ENCODE peak calls at places on chromosomes 16 and 17, in nine cellular contexts. W is OCI-LY7, Y is H9, R is PC-9, A is IMR-90, S is hepatocyte, J is GM23248, B is neural progenitor cell, F is GM23338. I is an unnamed sample. For H3K4me1, the result is how much of the 10 kb centered on the place peaks cover.

GRCh38 chr17:74454197-74455024 is 12.0 kb upstream of the CD300A start:
- DNase-seq in A (peak), R (peak), S (peak), W (peak), Y (peak), J (peak), F (peak), B (peak), I (no peak)

GRCh38 chr16:55515110-55515509 is 6.2 kb downstream of the LPCAT2 start:
- DNase-seq in B (no peak), F (no peak), S (no peak), J (no peak), A (peak), R (no peak), Y (no peak), W (no peak), I (no peak)

GRCh38 chr17:49438439-49438861 is 23.8 kb upstream of the PHB1 start:
- DNase-seq in W (no peak), S (no peak), Y (peak), J (no peak), R (no peak), F (peak), B (peak), A (no peak), I (no peak)

GRCh38 chr16:51951668-51952298 is 595.2 kb downstream of the TOX3 start:
- DNase-seq in W (no peak), Y (peak), S (no peak), R (no peak), F (peak), B (peak), A (no peak), J (no peak), I (no peak)

GRCh38 chr17:76716146-76716833 is 5.5 kb upstream of the MXRA7 start:
- DNase-seq in B (no peak), J (peak), W (no peak), A (peak), S (peak), F (no peak), Y (no peak), R (no peak), I (no peak)

GRCh38 chr16:81797443-81797842 is 18.4 kb downstream of the PLCG2 start:
- DNase-seq in J (no peak), F (no peak), S (no peak), R (no peak), B (no peak), W (peak), A (no peak), Y (no peak), I (peak)

GRCh38 chr16:68000024-68000423 is 740 bp upstream of the DPEP2 start:
- DNase-seq in R (no peak), B (no peak), A (no peak), S (no peak), J (no peak), F (no peak), Y (no peak), W (peak), I (no peak)

GRCh38 chr16:70391881-70392481 is 45.3 kb downstream of the DDX19A start:
- DNase-seq in R (peak), J (peak), F (no peak), A (peak), Y (no peak), W (no peak), B (no peak), S (no peak), I (no peak)

GRCh38 chr17:58330997-58331814 is 2.6 kb upstream of the TSPOAP1 start:
- DNase-seq in S (no peak), Y (peak), B (no peak), R (no peak), A (no peak), F (peak), J (no peak), W (peak), I (peak)

GRCh38 chr17:29167393-29168078 is 12.7 kb downstream of the MYO18A start:
- DNase-seq in B (no peak), F (no peak), Y (no peak), R (no peak), S (no peak), J (no peak), A (no peak), W (no peak), I (no peak)

GRCh38 chr17:17029938-17030337 is 12.3 kb upstream of the MPRIP start:
- DNase-seq in F (no peak), Y (no peak), A (no peak), S (no peak), R (no peak), W (no peak), B (peak), J (no peak), I (no peak)

GRCh38 chr16:86579268-86580062 is 1.1 kb downstream of the FOXL1 start:
- DNase-seq in F (peak), S (no peak), R (no peak), B (peak), W (no peak), Y (no peak), A (no peak), J (peak), I (no peak)

GRCh38 chr16:14325502-14325901 is 254.4 kb downstream of the MRTFB start:
- DNase-seq in A (no peak), J (no peak), B (no peak), W (no peak), F (no peak), R (no peak), S (no peak), Y (no peak), I (no peak)

GRCh38 chr17:616407-616806 is 98.2 kb downstream of the VPS53 start:
- DNase-seq in B (no peak), A (no peak), R (no peak), F (no peak), W (no peak), J (no peak), S (no peak), Y (no peak), I (no peak)

GRCh38 chr17:32350662-32351418 is 883 bp downstream of the ZNF207 start:
- DNase-seq in Y (no peak), S (peak), B (peak), R (peak), J (peak), A (peak), W (peak), F (peak), I (peak)

GRCh38 chr17:42456223-42457106 is 2.2 kb upstream of the ATP6V0A1 start:
- DNase-seq in J (peak), F (no peak), S (no peak), W (peak), B (no peak), R (no peak), Y (no peak), A (peak), I (peak)

GRCh38 chr16:10578474-10579316 is 1.7 kb downstream of the EMP2 start:
- DNase-seq in J (no peak), R (peak), W (no peak), F (no peak), B (no peak), A (no peak), S (no peak), Y (no peak), I (no peak)

GRCh38 chr16:57536306-57537193 is at the start of gene CCDC102A:
- DNase-seq in S (peak), R (no peak), B (peak), F (peak), Y (peak), A (no peak), J (peak), W (peak), I (peak)

GRCh38 chr17:5516060-5516792 is 29.9 kb downstream of the MIS12 start:
- DNase-seq in Y (no peak), S (peak), J (peak), A (peak), R (peak), W (no peak), B (no peak), F (no peak), I (no peak)

GRCh38 chr17:74998783-74999182 is 11.4 kb downstream of the CDR2L start:
- DNase-seq in F (no peak), J (no peak), B (no peak), R (no peak), W (no peak), A (no peak), S (no peak), Y (no peak), I (no peak)

GRCh38 chr16:29943846-29944669 is 17.8 kb upstream of the TMEM219 start:
- DNase-seq in Y (peak), A (peak), J (peak), B (peak), S (peak), F (peak), W (no peak), R (peak), I (no peak)

GRCh38 chr16:83826146-83826913 is 18.6 kb downstream of the HSBP1 start:
- DNase-seq in B (peak), A (peak), Y (peak), J (peak), W (peak), R (peak), S (peak), F (peak), I (peak)

GRCh38 chr16:68644715-68645493 is at the start of gene CDH3:
- DNase-seq in B (peak), R (peak), F (peak), Y (peak), A (no peak), W (no peak), J (peak), S (peak), I (no peak)

GRCh38 chr16:87790278-87791023 is 24.7 kb upstream of the KLHDC4 start:
- DNase-seq in J (no peak), S (no peak), R (peak), W (no peak), Y (no peak), A (peak), F (no peak), B (no peak), I (no peak)

GRCh38 chr16:2977440-2977839 is 2.8 kb downstream of the PKMYT1 start:
- DNase-seq in Y (no peak), W (no peak), F (no peak), B (no peak), S (no peak), A (no peak), R (no peak), J (no peak), I (no peak)

GRCh38 chr16:1341495-1342388 is 8.3 kb downstream of the BAIAP3 start:
- DNase-seq in B (no peak), F (no peak), J (no peak), S (no peak), W (no peak), A (no peak), Y (no peak), R (no peak), I (no peak)

GRCh38 chr17:40499551-40500189 is 1.8 kb downstream of the TNS4 start:
- DNase-seq in S (peak), F (peak), W (no peak), R (peak), J (peak), Y (peak), A (peak), B (peak), I (no peak)

GRCh38 chr16:56793504-56793903 is 63.6 kb downstream of the NUP93 start:
- DNase-seq in F (peak), R (no peak), W (peak), A (peak), J (peak), Y (no peak), B (no peak), S (peak), I (peak)

GRCh38 chr16:85359147-85359822 is 247.0 kb upstream of the CIBAR2 start:
- DNase-seq in W (no peak), B (no peak), R (no peak), A (peak), Y (no peak), S (peak), F (no peak), J (peak), I (no peak)

GRCh38 chr16:27169511-27170071 is 33.7 kb upstream of the KDM8 start:
- DNase-seq in J (peak), R (peak), B (peak), W (peak), A (peak), Y (peak), F (peak), S (peak), I (peak)

GRCh38 chr16:10877472-10877946 is 507 bp downstream of the CIITA start:
- DNase-seq in A (no peak), B (no peak), R (no peak), Y (no peak), S (no peak), F (peak), J (no peak), W (peak), I (peak)

GRCh38 chr17:82384730-82385429 is 13.3 kb downstream of the UTS2R start:
- DNase-seq in F (peak), J (peak), A (peak), W (peak), Y (peak), S (no peak), B (no peak), R (peak), I (peak)

GRCh38 chr17:50939542-50939794 is 73.3 kb upstream of the TOB1 start:
- DNase-seq in B (no peak), S (no peak), A (no peak), F (no peak), W (no peak), Y (no peak), R (no peak), J (no peak), I (no peak)
- H3K4me1 ChIP-seq in B (under half), S (under half), A (under half), F (under half), W (under half), Y (under half), R (under half), J (under half), I (under half)

GRCh38 chr16:74565378-74565777 is 41.5 kb downstream of the GLG1 start:
- DNase-seq in Y (no peak), B (no peak), A (no peak), J (no peak), S (no peak), R (no peak), F (no peak), W (no peak), I (no peak)
- H2AFZ ChIP-seq in Y (no peak), B (no peak), A (no peak), J (no peak), S (no peak), R (no peak), F (no peak), W (no peak), I (no peak)

GRCh38 chr16:49012961-49013726 is 268.5 kb downstream of the CBLN1 start:
- DNase-seq in A (no peak), S (no peak), J (no peak), W (no peak), R (no peak), Y (no peak), F (no peak), B (no peak), I (no peak)
- H3K4me1 ChIP-seq in A (under half), S (under half), J (under half), W (under half), R (under half), Y (under half), F (under half), B (under half), I (under half)

GRCh38 chr16:58836427-58836826 is 102.3 kb upstream of the GOT2 start:
- DNase-seq in J (no peak), Y (no peak), A (no peak), S (no peak), W (no peak), B (no peak), R (no peak), F (peak), I (no peak)
- H2AFZ ChIP-seq in J (no peak), Y (no peak), A (no peak), S (no peak), W (no peak), B (no peak), R (no peak), F (no peak), I (no peak)

GRCh38 chr17:50721194-50722010 is 2.0 kb downstream of the LUC7L3 start:
- DNase-seq in A (no peak), Y (no peak), F (no peak), R (no peak), B (no peak), W (peak), S (no peak), J (peak), I (peak)
- H3K4me1 ChIP-seq in A (under half), Y (under half), F (under half), R (half or more), B (under half), W (under half), S (under half), J (under half), I (under half)

GRCh38 chr17:70241071-70241470 is 71.7 kb downstream of the KCNJ2 start:
- DNase-seq in W (no peak), S (no peak), R (no peak), B (no peak), Y (no peak), A (no peak), J (no peak), F (no peak), I (no peak)

GRCh38 chr17:70242781-70243437 is 73.6 kb downstream of the KCNJ2 start:
- DNase-seq in A (no peak), J (no peak), W (no peak), S (no peak), B (no peak), R (no peak), Y (no peak), F (no peak), I (no peak)

GRCh38 chr17:70238228-70238627 is 68.9 kb downstream of the KCNJ2 start:
- DNase-seq in A (no peak), R (no peak), S (no peak), B (no peak), F (no peak), J (no peak), Y (no peak), W (no peak), I (no peak)

GRCh38 chr17:70235252-70235651 is 65.9 kb downstream of the KCNJ2 start:
- DNase-seq in Y (no peak), R (no peak), A (no peak), J (no peak), B (no peak), S (no peak), W (no peak), F (no peak), I (no peak)

GRCh38 chr17:70239391-70239826 is 70.1 kb downstream of the KCNJ2 start:
- DNase-seq in A (no peak), S (no peak), B (no peak), F (no peak), R (no peak), Y (no peak), W (no peak), J (no peak), I (no peak)
- H2AFZ ChIP-seq in A (no peak), S (no peak), B (no peak), F (no peak), R (no peak), Y (no peak), W (no peak), J (no peak), I (no peak)

I was measured in MM.1S.